ENCODE peak calls at places on chromosomes 5 and 9, in six cellular contexts. X is IMR-90; P is effector memory CD4-positive, alpha-beta T cell; N is HCT116; R is breast epithelium; D is A673. C is an unnamed sample.

GRCh38 chr9:104863180-104863883 is 64.6 kb downstream of the ABCA1 start:
- DNase-seq in X (peak; percentile 93), P (peak; percentile 5), N (peak; percentile 44), R (no peak), D (peak; percentile 76), C (peak; percentile 32)

GRCh38 chr5:158777647-158778368 is 321.9 kb downstream of the EBF1 start:
- DNase-seq in X (no peak), P (no peak), N (no peak), R (no peak), D (no peak), C (no peak)

GRCh38 chr5:108353087-108353486 is 28.8 kb downstream of the FBXL17 start:
- DNase-seq in X (no peak), P (no peak), N (no peak), R (no peak), D (no peak), C (no peak)

GRCh38 chr5:95620870-95621838 is 1.3 kb downstream of the GPR150 start:
- DNase-seq in X (no peak), P (peak; percentile 25), N (no peak), R (no peak), D (peak; percentile 27), C (peak; percentile 32)

GRCh38 chr5:132233811-132234683 is 6.4 kb upstream of the P4HA2 start:
- DNase-seq in X (no peak), P (no peak), N (no peak), R (no peak), D (no peak), C (peak; percentile 6)

GRCh38 chr9:137969008-137969407 is 91.4 kb downstream of the CACNA1B start:
- DNase-seq in X (no peak), P (no peak), N (no peak), R (no peak), D (no peak), C (no peak)

GRCh38 chr5:100667021-100667671 is 132.0 kb downstream of the FAM174A start:
- DNase-seq in X (peak; percentile 43), P (no peak), N (no peak), R (no peak), D (peak; percentile 48), C (no peak)

GRCh38 chr5:137629646-137630045 is 106.2 kb downstream of the KLHL3 start:
- DNase-seq in X (peak; percentile 63), P (peak; percentile 12), N (peak; percentile 51), R (no peak), D (peak; percentile 67), C (no peak)

GRCh38 chr5:79567926-79568549 is 44.2 kb upstream of the TENT2 start:
- DNase-seq in X (peak; percentile 57), P (no peak), N (no peak), R (no peak), D (peak; percentile 65), C (no peak)

GRCh38 chr5:97629281-97629680 is 446.2 kb upstream of the RIOK2 start:
- DNase-seq in X (peak; percentile 79), P (no peak), N (peak; percentile 7), R (peak; percentile 82), D (no peak), C (no peak)

GRCh38 chr5:160198886-160199409 is 30.4 kb upstream of the FABP6 start:
- DNase-seq in X (no peak), P (no peak), N (no peak), R (no peak), D (no peak), C (no peak)

GRCh38 chr5:10661401-10661800 is 97.5 kb downstream of the ANKRD33B start:
- DNase-seq in X (no peak), P (no peak), N (no peak), R (no peak), D (no peak), C (no peak)

GRCh38 chr5:77232959-77233358 is 22.5 kb downstream of the PDE8B start:
- DNase-seq in X (no peak), P (no peak), N (no peak), R (no peak), D (no peak), C (no peak)

GRCh38 chr9:107732781-107733529 is 243.4 kb upstream of the KLF4 start:
- DNase-seq in X (peak; percentile 73), P (no peak), N (no peak), R (no peak), D (no peak), C (no peak)

GRCh38 chr9:93129286-93129685 is 4.8 kb downstream of the NINJ1 start:
- DNase-seq in X (no peak), P (no peak), N (no peak), R (no peak), D (no peak), C (peak; percentile 20)

GRCh38 chr5:157431544-157432200 is 28.3 kb upstream of the NIPAL4 start:
- DNase-seq in X (peak; percentile 69), P (peak; percentile 7), N (peak; percentile 38), R (no peak), D (peak; percentile 63), C (peak; percentile 23)

GRCh38 chr5:112878760-112879159 is 17.7 kb downstream of the SRP19 start:
- DNase-seq in X (peak; percentile 46), P (peak; percentile 44), N (peak; percentile 19), R (no peak), D (no peak), C (no peak)

GRCh38 chr5:154110054-154110453 is 71.3 kb downstream of the MFAP3 start:
- DNase-seq in X (no peak), P (no peak), N (no peak), R (no peak), D (no peak), C (no peak)

GRCh38 chr9:93216072-93216364 is 32.1 kb downstream of the WNK2 start:
- DNase-seq in X (no peak), P (no peak), N (no peak), R (no peak), D (no peak), C (no peak)

GRCh38 chr5:34881246-34881645 is 34.1 kb downstream of the RAD1 start:
- DNase-seq in X (no peak), P (no peak), N (no peak), R (no peak), D (no peak), C (no peak)

GRCh38 chr9:75111019-75111622 is 22.8 kb downstream of the OSTF1 start:
- DNase-seq in X (no peak), P (no peak), N (peak; percentile 10), R (no peak), D (no peak), C (peak; percentile 67)

GRCh38 chr5:78718827-78719226 is 70.3 kb upstream of the LHFPL2 start:
- DNase-seq in X (no peak), P (no peak), N (no peak), R (no peak), D (no peak), C (no peak)

GRCh38 chr5:76422175-76422574 is 19.1 kb downstream of the IQGAP2 start:
- DNase-seq in X (no peak), P (no peak), N (no peak), R (no peak), D (no peak), C (no peak)

GRCh38 chr5:145922059-145922458 is 14.3 kb upstream of the SH3RF2 start:
- DNase-seq in X (no peak), P (no peak), N (no peak), R (no peak), D (no peak), C (no peak)

GRCh38 chr9:136012651-136013050 is 51.5 kb upstream of the UBAC1 start:
- DNase-seq in X (peak; percentile 15), P (no peak), N (no peak), R (no peak), D (no peak), C (peak; percentile 41)

GRCh38 chr9:81772144-81772543 is 82.8 kb upstream of the TLE1 start:
- DNase-seq in X (peak; percentile 49), P (no peak), N (no peak), R (no peak), D (no peak), C (no peak)

GRCh38 chr5:137148128-137148527 is 351.0 kb downstream of the SPOCK1 start:
- DNase-seq in X (no peak), P (no peak), N (no peak), R (no peak), D (no peak), C (no peak)

GRCh38 chr5:56440871-56441740 is 208.0 kb upstream of the ANKRD55 start:
- DNase-seq in X (peak; percentile 88), P (no peak), N (no peak), R (no peak), D (no peak), C (peak; percentile 45)

GRCh38 chr9:5899292-5899691 is 8.6 kb downstream of the MLANA start:
- DNase-seq in X (no peak), P (no peak), N (no peak), R (no peak), D (peak; percentile 42), C (no peak)

GRCh38 chr5:39164016-39164415 is 55.3 kb downstream of the FYB1 start:
- DNase-seq in X (no peak), P (peak; percentile 48), N (no peak), R (no peak), D (peak; percentile 61), C (no peak)

GRCh38 chr9:125396799-125397198 is 135.2 kb downstream of the GAPVD1 start:
- DNase-seq in X (no peak), P (no peak), N (no peak), R (no peak), D (no peak), C (no peak)

GRCh38 chr9:35152926-35153325 is 8.9 kb upstream of the UNC13B start:
- DNase-seq in X (no peak), P (no peak), N (no peak), R (no peak), D (no peak), C (no peak)
- H3K9me3 ChIP-seq in X (peaks cover 14% of the 10 kb centered on the region), P (no peaks in the 10 kb centered on the region), N (no peaks in the 10 kb centered on the region), R (peaks cover 19% of the 10 kb centered on the region), D (peaks cover 22% of the 10 kb centered on the region), C (peaks cover 16% of the 10 kb centered on the region)

GRCh38 chr5:178440163-178440545 is 150.0 kb downstream of the COL23A1 start:
- DNase-seq in X (no peak), P (no peak), N (no peak), R (no peak), D (no peak), C (no peak)
- H3K4me1 ChIP-seq in X (no peaks in the 10 kb centered on the region), P (no peaks in the 10 kb centered on the region), N (no peaks in the 10 kb centered on the region), R (no peaks in the 10 kb centered on the region), D (peaks cover 15% of the 10 kb centered on the region), C (no peaks in the 10 kb centered on the region)

DNA sequence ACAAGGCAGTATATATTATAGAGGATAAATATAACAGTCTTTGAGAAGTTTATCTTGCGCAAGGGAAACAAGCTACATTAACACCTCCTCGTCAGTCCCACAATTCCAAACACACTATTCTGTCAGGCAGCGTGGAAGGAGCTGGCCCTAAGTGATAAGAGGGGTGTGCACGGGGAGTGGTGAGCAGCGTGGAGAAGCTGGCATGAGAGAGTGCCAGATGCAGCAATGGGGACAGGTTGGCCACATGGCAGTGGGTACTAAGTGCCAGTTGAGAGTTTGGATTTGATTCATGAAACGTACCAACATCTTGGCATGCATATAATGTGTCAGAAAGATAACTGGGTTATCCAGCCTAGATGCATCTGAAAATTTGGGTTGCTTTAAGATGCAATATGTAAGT is 460.2 kb downstream of the ICE1 start:
- DNase-seq in X (no peak), P (no peak), N (no peak), R (no peak), D (no peak), C (no peak)
- H3K9me3 ChIP-seq in X (peaks cover 26% of the 10 kb centered on the region), P (no peaks in the 10 kb centered on the region), N (no peaks in the 10 kb centered on the region), R (no peaks in the 10 kb centered on the region), D (no peaks in the 10 kb centered on the region), C (no peaks in the 10 kb centered on the region)

DNA sequence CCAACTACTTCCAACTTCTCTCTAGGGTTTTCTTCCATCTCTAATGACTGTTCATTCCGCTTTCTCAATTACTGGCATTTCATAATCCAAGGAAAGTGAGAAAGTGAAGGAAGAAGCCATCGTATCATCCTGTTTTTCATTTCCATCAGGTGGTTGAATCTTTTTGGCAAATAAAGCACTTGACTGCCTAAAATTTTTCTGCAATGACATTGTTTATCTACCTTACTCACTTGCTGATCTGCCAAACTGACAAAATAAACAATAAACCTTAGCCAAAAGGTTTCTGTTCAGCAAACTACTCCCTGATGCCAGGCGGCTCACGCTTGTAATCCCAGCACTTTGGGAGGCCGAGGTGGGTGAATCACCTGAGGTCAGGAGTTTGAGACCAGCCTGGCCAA is 18.4 kb downstream of the FNBP1 start:
- DNase-seq in X (peak; percentile 47), P (no peak), N (no peak), R (no peak), D (no peak), C (no peak)
- H3K4me1 ChIP-seq in X (peaks cover 2% of the 10 kb centered on the region), P (peaks cover 49% of the 10 kb centered on the region), N (peaks cover 19% of the 10 kb centered on the region), R (peaks cover 17% of the 10 kb centered on the region), D (peaks cover 25% of the 10 kb centered on the region), C (peaks cover 79% of the 10 kb centered on the region)